ENCODE peak calls at places on chromosomes 13 and 19, in seven cellular contexts. Z is NCI-H2081; T is stimulated activated CD8-positive, alpha-beta memory T cell treated with anti-CD3 and anti-CD28 coated beads, Interleukin-12 subunit alpha, Interleukin-12 subunit beta, amount 100 ng/mL, for 4 hours; M is left ventricle myocardium superior; G is activated naive CD8-positive, alpha-beta T cell treated with anti-CD3 and anti-CD28 coated beads for 36 hours; L is keratinocyte; O is dermis microvascular lymphatic vessel endothelial cell. B is an unnamed sample.

GRCh38 chr13:101523732-101524131 is 71.3 kb downstream of the ITGBL1 start:
- DNase-seq in M (no peak), L (no peak), T (no peak), Z (peak), O (peak), G (no peak), B (no peak)

GRCh38 chr19:12374026-12374425 is 8.5 kb upstream of the ZNF442 start:
- DNase-seq in T (no peak), M (no peak), Z (no peak), O (no peak), G (no peak), L (no peak), B (no peak)

GRCh38 chr19:29337029-29337428 is 124.1 kb upstream of the UQCRFS1 start:
- DNase-seq in M (no peak), T (no peak), Z (no peak), O (no peak), L (no peak), G (no peak), B (no peak)

GRCh38 chr13:44132710-44133109 is 240.9 kb upstream of the SERP2 start:
- DNase-seq in G (no peak), O (peak), Z (no peak), L (no peak), M (peak), T (no peak), B (peak)

GRCh38 chr19:20431826-20432225 is 133.8 kb downstream of the ZNF737 start:
- DNase-seq in Z (no peak), G (no peak), T (no peak), M (no peak), L (no peak), O (no peak), B (no peak)

GRCh38 chr13:66344770-66345367 is 885.3 kb downstream of the PCDH9 start:
- DNase-seq in L (no peak), T (no peak), Z (no peak), O (no peak), M (no peak), G (no peak), B (no peak)

GRCh38 chr13:68888832-68889231 is 1218.8 kb upstream of the ATXN8OS start:
- DNase-seq in O (no peak), M (no peak), G (no peak), T (no peak), Z (no peak), L (no peak), B (no peak)

GRCh38 chr19:5040544-5041167 is 71.7 kb downstream of the KDM4B start:
- DNase-seq in G (no peak), O (no peak), T (no peak), L (no peak), M (no peak), Z (no peak), B (no peak)

GRCh38 chr19:47523473-47523872 is 8.6 kb upstream of the NAPA start:
- DNase-seq in T (no peak), M (no peak), G (no peak), L (no peak), O (peak), Z (peak), B (peak)

GRCh38 chr13:45434556-45435371 is 16.6 kb upstream of the SLC25A30 start:
- DNase-seq in M (no peak), T (no peak), O (no peak), Z (no peak), G (no peak), L (no peak), B (no peak)

GRCh38 chr13:94058821-94059360 is 420.6 kb downstream of the DCT start:
- DNase-seq in Z (no peak), M (no peak), O (no peak), G (no peak), L (no peak), T (no peak), B (no peak)

GRCh38 chr19:47443331-47443730 is 24.0 kb upstream of the MEIS3 start:
- DNase-seq in T (no peak), O (no peak), G (no peak), L (no peak), Z (no peak), M (no peak), B (no peak)

GRCh38 chr13:24627090-24627714 is 53.0 kb upstream of the ATP12A start:
- DNase-seq in G (no peak), L (no peak), M (no peak), Z (no peak), T (no peak), O (no peak), B (no peak)

GRCh38 chr19:58559275-58560006 is 1.0 kb upstream of the UBE2M start:
- DNase-seq in O (peak), G (peak), T (peak), Z (no peak), M (peak), L (no peak), B (peak)

GRCh38 chr19:16297575-16298178 is 26.9 kb upstream of the KLF2 start:
- DNase-seq in L (no peak), G (no peak), Z (no peak), O (no peak), T (no peak), M (no peak), B (no peak)

GRCh38 chr19:39845621-39846175 is 481 bp downstream of the FBL start:
- DNase-seq in G (no peak), M (no peak), T (no peak), O (peak), L (no peak), Z (peak), B (no peak)

GRCh38 chr13:102724923-102725322 is 30.1 kb upstream of the METTL21C start:
- DNase-seq in L (peak), T (no peak), Z (peak), G (no peak), O (peak), M (no peak), B (peak)

GRCh38 chr19:3835055-3835435 is 33.8 kb downstream of the ZFR2 start:
- DNase-seq in L (no peak), O (no peak), T (no peak), G (no peak), Z (no peak), M (no peak), B (no peak)

GRCh38 chr13:45446181-45446580 is 18.6 kb upstream of the COG3 start:
- DNase-seq in L (no peak), O (no peak), G (no peak), M (no peak), Z (no peak), T (no peak), B (no peak)

B was measured in pulmonary artery endothelial cell.